ENCODE peak calls at places on chromosomes 6 and 20, in eight cellular contexts. U, Q, Y, Z, O, F, T and H are unnamed samples.

GRCh38 chr6:140001851-140002301 is 627.4 kb upstream of the CITED2 start:
- DNase-seq in U (no peak), Q (no peak), Y (no peak), Z (no peak), O (no peak), F (peak; percentile 43), T (no peak), H (no peak)

GRCh38 chr6:154122195-154122925 is 83.3 kb downstream of the OPRM1 start:
- DNase-seq in U (no peak), Q (no peak), Y (no peak), Z (no peak), O (no peak), F (no peak), T (no peak), H (no peak)

GRCh38 chr20:14829897-14830296 is 492.5 kb upstream of the FLRT3 start:
- DNase-seq in U (no peak), Q (no peak), Y (no peak), Z (no peak), O (no peak), F (no peak), T (no peak), H (no peak)

GRCh38 chr6:51249798-51250197 is 431.1 kb downstream of the TFAP2B start:
- DNase-seq in U (no peak), Q (no peak), Y (no peak), Z (no peak), O (no peak), F (no peak), T (no peak), H (no peak)

GRCh38 chr6:157198425-157199279 is 124.7 kb downstream of the TMEM242 start:
- DNase-seq in U (peak; percentile 97), Q (peak; percentile 88), Y (peak; percentile 86), Z (no peak), O (no peak), F (no peak), T (no peak), H (peak; percentile 41)

GRCh38 chr20:60057866-60058807 is 99.9 kb downstream of the CDH26 start:
- DNase-seq in U (no peak), Q (peak; percentile 34), Y (peak; percentile 88), Z (peak; percentile 22), O (peak; percentile 15), F (peak; percentile 72), T (peak; percentile 53), H (peak; percentile 28)

GRCh38 chr6:78345882-78346281 is 521.5 kb upstream of the IRAK1BP1 start:
- DNase-seq in U (no peak), Q (no peak), Y (no peak), Z (no peak), O (no peak), F (no peak), T (no peak), H (no peak)

GRCh38 chr6:11425431-11425871 is 112.1 kb upstream of the TMEM170B start:
- DNase-seq in U (no peak), Q (no peak), Y (no peak), Z (no peak), O (peak; percentile 36), F (no peak), T (no peak), H (no peak)

GRCh38 chr20:62539646-62540045 is 63.9 kb upstream of the GATA5 start:
- DNase-seq in U (no peak), Q (no peak), Y (no peak), Z (no peak), O (no peak), F (no peak), T (no peak), H (no peak)

GRCh38 chr6:1515781-1516180 is 93.9 kb upstream of the FOXC1 start:
- DNase-seq in U (no peak), Q (no peak), Y (no peak), Z (no peak), O (no peak), F (no peak), T (no peak), H (no peak)

DNA sequence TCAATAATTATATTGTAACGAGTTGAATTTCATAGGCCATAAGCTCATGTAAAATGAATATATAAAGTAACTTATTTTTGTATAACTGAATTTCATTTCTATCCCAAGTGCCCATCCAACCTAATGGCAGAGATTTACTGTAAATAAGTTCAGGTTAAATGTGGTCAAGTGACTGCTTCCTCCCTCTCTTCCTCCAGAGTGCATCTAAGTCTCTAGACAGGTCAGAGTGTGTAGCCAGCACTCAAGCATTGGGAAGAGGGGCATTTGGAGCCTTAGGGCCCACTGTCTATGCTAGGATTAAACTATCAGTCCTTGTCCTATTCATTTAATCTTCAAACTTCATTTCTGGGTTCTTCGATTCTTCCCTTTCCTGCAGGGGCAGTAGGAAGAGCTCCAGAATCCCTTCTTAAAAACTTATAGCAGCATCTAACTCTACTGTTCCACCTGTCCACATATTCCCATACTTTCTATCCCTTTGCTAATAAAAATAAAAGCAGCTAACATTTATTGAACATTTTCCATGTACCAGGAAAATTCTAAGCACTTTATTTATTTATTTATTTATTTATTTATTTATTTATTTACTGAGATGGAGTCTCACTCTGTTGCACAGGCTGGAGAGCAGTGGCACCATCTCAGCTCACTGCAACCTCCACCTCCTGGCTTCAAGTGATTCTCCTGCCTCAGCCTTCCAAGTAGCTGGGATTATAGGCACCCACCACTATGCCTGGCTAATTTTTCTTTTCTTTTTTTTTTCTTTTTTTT is 36.1 kb upstream of the TOP1 start:
- DNase-seq in U (no peak), Q (no peak), Y (no peak), Z (no peak), O (no peak), F (no peak), T (no peak), H (no peak)
- H3K4me1 ChIP-seq in U (peaks cover 13% of the 10 kb centered on the region), Q (peaks cover 7% of the 10 kb centered on the region), Y (peaks cover 4% of the 10 kb centered on the region), Z (no peaks in the 10 kb centered on the region), O (no peaks in the 10 kb centered on the region), F (peaks cover 7% of the 10 kb centered on the region), T (peaks cover 20% of the 10 kb centered on the region), H (peaks cover 24% of the 10 kb centered on the region)

DNA sequence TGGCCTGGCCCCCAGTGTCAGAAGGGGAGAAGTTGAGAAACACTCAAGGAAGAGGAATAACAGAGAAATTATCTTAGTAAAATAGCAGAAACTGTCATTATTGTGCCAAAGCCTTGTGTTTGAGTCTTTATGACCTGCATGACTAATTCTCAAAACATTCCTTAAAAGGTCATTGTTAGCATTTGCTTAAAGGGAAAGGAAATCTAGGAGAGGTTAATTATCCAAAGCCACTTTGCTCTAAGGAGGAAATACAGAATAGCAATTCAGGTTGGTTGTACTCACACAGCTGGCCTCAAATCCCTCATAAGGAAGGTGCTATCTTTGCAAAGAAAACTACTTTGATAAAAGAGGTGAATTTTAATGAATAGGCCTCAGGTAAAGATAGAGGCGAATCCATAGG is 516.7 kb downstream of the CBLN4 start:
- DNase-seq in U (peak; percentile 3), Q (no peak), Y (no peak), Z (no peak), O (no peak), F (no peak), T (no peak), H (no peak)
- H3K9me3 ChIP-seq in U (no peaks in the 10 kb centered on the region), Q (no peaks in the 10 kb centered on the region), Y (no peaks in the 10 kb centered on the region), Z (no peaks in the 10 kb centered on the region), O (no peaks in the 10 kb centered on the region), F (no peaks in the 10 kb centered on the region), T (no peaks in the 10 kb centered on the region), H (peaks cover 17% of the 10 kb centered on the region)

GRCh38 chr6:33696076-33696475 is 15.4 kb downstream of the UQCC2 start:
- DNase-seq in U (no peak), Q (no peak), Y (no peak), Z (no peak), O (no peak), F (no peak), T (no peak), H (no peak)
- H3K4me1 ChIP-seq in U (peaks cover 50% of the 10 kb centered on the region), Q (peaks cover 2% of the 10 kb centered on the region), Y (peaks cover 14% of the 10 kb centered on the region), Z (no peaks in the 10 kb centered on the region), O (peaks cover 4% of the 10 kb centered on the region), F (peaks cover 26% of the 10 kb centered on the region), T (peaks cover 74% of the 10 kb centered on the region), H (peaks cover 81% of the 10 kb centered on the region)

GRCh38 chr6:112367655-112368054 is 20.5 kb downstream of the RFPL4B start:
- DNase-seq in U (no peak), Q (no peak), Y (no peak), Z (no peak), O (no peak), F (no peak), T (no peak), H (no peak)

GRCh38 chr6:112362827-112363565 is 15.9 kb downstream of the RFPL4B start:
- DNase-seq in U (peak; percentile 5), Q (no peak), Y (no peak), Z (no peak), O (no peak), F (peak; percentile 31), T (no peak), H (no peak)

GRCh38 chr6:112362027-112362795 is 15.1 kb downstream of the RFPL4B start:
- DNase-seq in U (no peak), Q (no peak), Y (peak; percentile 75), Z (no peak), O (no peak), F (no peak), T (peak; percentile 46), H (no peak)

GRCh38 chr6:112366695-112367546 is 19.8 kb downstream of the RFPL4B start:
- DNase-seq in U (no peak), Q (no peak), Y (peak; percentile 75), Z (no peak), O (no peak), F (no peak), T (no peak), H (no peak)

GRCh38 chr6:112365952-112366351 is 18.8 kb downstream of the RFPL4B start:
- DNase-seq in U (no peak), Q (no peak), Y (peak; percentile 68), Z (no peak), O (no peak), F (no peak), T (no peak), H (no peak)
- H3K9me3 ChIP-seq in U (no peaks in the 10 kb centered on the region), Q (no peaks in the 10 kb centered on the region), Y (no peaks in the 10 kb centered on the region), Z (no peaks in the 10 kb centered on the region), O (peaks cover 10% of the 10 kb centered on the region), F (no peaks in the 10 kb centered on the region), T (no peaks in the 10 kb centered on the region), H (no peaks in the 10 kb centered on the region)

GRCh38 chr20:2932497-2932896 is 59.2 kb downstream of the PTPRA start:
- DNase-seq in U (no peak), Q (no peak), Y (no peak), Z (no peak), O (no peak), F (no peak), T (no peak), H (no peak)
- H3K4me1 ChIP-seq in U (no peaks in the 10 kb centered on the region), Q (no peaks in the 10 kb centered on the region), Y (no peaks in the 10 kb centered on the region), Z (no peaks in the 10 kb centered on the region), O (peaks cover 5% of the 10 kb centered on the region), F (no peaks in the 10 kb centered on the region), T (no peaks in the 10 kb centered on the region), H (no peaks in the 10 kb centered on the region)